ENCODE peak calls at places on chromosomes 3 and 15, in six cellular contexts. W is ovary; M is CD8-positive, alpha-beta memory T cell; K is SJSA1; J is CD8-positive, alpha-beta T cell; A is PC-9. R is an unnamed sample. For H3K4me1, the result is how much of the 10 kb centered on the place peaks cover.

GRCh38 chr15:96388673-96389072 is 58.2 kb downstream of the NR2F2 start:
- DNase-seq in W (no peak), M (no peak), K (no peak), J (no peak), A (no peak), R (no peak)

GRCh38 chr15:23759964-23760363 is 72.9 kb upstream of the NDN start:
- DNase-seq in W (no peak), M (no peak), K (no peak), J (no peak), A (no peak), R (no peak)

GRCh38 chr3:114299421-114299820 is 5.6 kb downstream of the TIGIT start:
- DNase-seq in W (no peak), M (peak), K (no peak), J (no peak), A (no peak), R (no peak)

GRCh38 chr15:100310511-100310910 is 31.3 kb downstream of the ADAMTS17 start:
- DNase-seq in W (no peak), M (no peak), K (no peak), J (no peak), A (no peak), R (no peak)

GRCh38 chr3:136819784-136820640 is 1.1 kb downstream of the SLC35G2 start:
- DNase-seq in W (peak), M (peak), K (peak), J (no peak), A (peak), R (peak)

GRCh38 chr3:132064114-132064513 is 29.3 kb upstream of the CPNE4 start:
- DNase-seq in W (no peak), M (no peak), K (no peak), J (no peak), A (no peak), R (no peak)

GRCh38 chr3:188824596-188824995 is 347.2 kb upstream of the TPRG1 start:
- DNase-seq in W (no peak), M (no peak), K (no peak), J (no peak), A (no peak), R (no peak)

GRCh38 chr3:37053337-37053736 is 60.0 kb downstream of the MLH1 start:
- DNase-seq in W (no peak), M (no peak), K (no peak), J (no peak), A (no peak), R (no peak)

GRCh38 chr3:155664922-155665695 is 79.8 kb downstream of the PLCH1 start:
- DNase-seq in W (peak), M (no peak), K (peak), J (no peak), A (no peak), R (peak)

GRCh38 chr15:69921626-69922624 is 175.8 kb downstream of the TLE3 start:
- DNase-seq in W (no peak), M (no peak), K (no peak), J (no peak), A (no peak), R (no peak)

GRCh38 chr3:149356630-149357029 is 20.8 kb downstream of the TM4SF1 start:
- DNase-seq in W (no peak), M (no peak), K (no peak), J (no peak), A (no peak), R (no peak)

GRCh38 chr15:88275804-88276203 is 19.3 kb upstream of the NTRK3 start:
- DNase-seq in W (no peak), M (no peak), K (no peak), J (no peak), A (no peak), R (no peak)

GRCh38 chr3:147361671-147362420 is 44.5 kb downstream of the ZIC4 start:
- DNase-seq in W (no peak), M (no peak), K (peak), J (no peak), A (no peak), R (no peak)

GRCh38 chr3:193190387-193190786 is 50.6 kb upstream of the PLAAT1 start:
- DNase-seq in W (no peak), M (no peak), K (no peak), J (no peak), A (no peak), R (no peak)

GRCh38 chr3:86800116-86800515 is 190.8 kb downstream of the VGLL3 start:
- DNase-seq in W (no peak), M (no peak), K (no peak), J (no peak), A (no peak), R (no peak)

GRCh38 chr15:35399901-35400300 is 146.1 kb downstream of the DPH6 start:
- DNase-seq in W (no peak), M (no peak), K (no peak), J (no peak), A (no peak), R (no peak)

GRCh38 chr15:101170568-101171350 is 81.1 kb downstream of the CHSY1 start:
- DNase-seq in W (no peak), M (no peak), K (no peak), J (no peak), A (no peak), R (peak)

GRCh38 chr3:8500208-8500961 is 1.2 kb upstream of the LMCD1 start:
- DNase-seq in W (no peak), M (no peak), K (no peak), J (no peak), A (peak), R (no peak)

GRCh38 chr3:1439395-1439794 is 346.6 kb downstream of the CNTN6 start:
- DNase-seq in W (no peak), M (no peak), K (no peak), J (no peak), A (no peak), R (no peak)

GRCh38 chr15:100133001-100133400 is 208.8 kb downstream of the ADAMTS17 start:
- DNase-seq in W (no peak), M (no peak), K (no peak), J (no peak), A (no peak), R (no peak)

GRCh38 chr3:45092132-45093031 is 53.8 kb downstream of the CDCP1 start:
- DNase-seq in W (no peak), M (no peak), K (peak), J (no peak), A (peak), R (no peak)

GRCh38 chr3:131348911-131349310 is 32.7 kb upstream of the NUDT16 start:
- DNase-seq in W (no peak), M (no peak), K (no peak), J (no peak), A (no peak), R (no peak)

GRCh38 chr3:138781012-138781470 is 53.7 kb downstream of the PIK3CB start:
- DNase-seq in W (no peak), M (peak), K (no peak), J (peak), A (no peak), R (no peak)

GRCh38 chr15:95286316-95286880 is 1044.1 kb upstream of the NR2F2 start:
- DNase-seq in W (peak), M (no peak), K (no peak), J (no peak), A (no peak), R (no peak)

GRCh38 chr15:87211547-87211946 is 1045.0 kb downstream of the NTRK3 start:
- DNase-seq in W (no peak), M (no peak), K (no peak), J (no peak), A (no peak), R (no peak)

GRCh38 chr3:123949606-123950005 is 11.4 kb downstream of the CCDC14 start:
- DNase-seq in W (no peak), M (no peak), K (no peak), J (no peak), A (no peak), R (no peak)

GRCh38 chr3:40019371-40019770 is 210.0 kb downstream of the MYRIP start:
- DNase-seq in W (no peak), M (no peak), K (no peak), J (no peak), A (no peak), R (no peak)

GRCh38 chr3:47515864-47516319 is 2.4 kb upstream of the ELP6 start:
- DNase-seq in W (no peak), M (no peak), K (no peak), J (no peak), A (no peak), R (no peak)

GRCh38 chr15:48413304-48413703 is 82.1 kb downstream of the DUT start:
- DNase-seq in W (no peak), M (no peak), K (no peak), J (no peak), A (no peak), R (no peak)
- H3K4me1 ChIP-seq in W (under half), M (under half), K (under half), J (under half), A (under half), R (under half)

GRCh38 chr3:71102111-71103039 is 481.2 kb downstream of the FOXP1 start:
- DNase-seq in W (no peak), M (no peak), K (peak), J (no peak), A (no peak), R (no peak)

GRCh38 chr3:71101014-71101413 is 482.5 kb downstream of the FOXP1 start:
- DNase-seq in W (no peak), M (no peak), K (no peak), J (no peak), A (peak), R (no peak)

GRCh38 chr3:71097557-71097956 is 486.0 kb downstream of the FOXP1 start:
- DNase-seq in W (no peak), M (no peak), K (no peak), J (no peak), A (no peak), R (no peak)

GRCh38 chr3:71101581-71101980 is 481.9 kb downstream of the FOXP1 start:
- DNase-seq in W (no peak), M (no peak), K (no peak), J (no peak), A (no peak), R (no peak)

DNA sequence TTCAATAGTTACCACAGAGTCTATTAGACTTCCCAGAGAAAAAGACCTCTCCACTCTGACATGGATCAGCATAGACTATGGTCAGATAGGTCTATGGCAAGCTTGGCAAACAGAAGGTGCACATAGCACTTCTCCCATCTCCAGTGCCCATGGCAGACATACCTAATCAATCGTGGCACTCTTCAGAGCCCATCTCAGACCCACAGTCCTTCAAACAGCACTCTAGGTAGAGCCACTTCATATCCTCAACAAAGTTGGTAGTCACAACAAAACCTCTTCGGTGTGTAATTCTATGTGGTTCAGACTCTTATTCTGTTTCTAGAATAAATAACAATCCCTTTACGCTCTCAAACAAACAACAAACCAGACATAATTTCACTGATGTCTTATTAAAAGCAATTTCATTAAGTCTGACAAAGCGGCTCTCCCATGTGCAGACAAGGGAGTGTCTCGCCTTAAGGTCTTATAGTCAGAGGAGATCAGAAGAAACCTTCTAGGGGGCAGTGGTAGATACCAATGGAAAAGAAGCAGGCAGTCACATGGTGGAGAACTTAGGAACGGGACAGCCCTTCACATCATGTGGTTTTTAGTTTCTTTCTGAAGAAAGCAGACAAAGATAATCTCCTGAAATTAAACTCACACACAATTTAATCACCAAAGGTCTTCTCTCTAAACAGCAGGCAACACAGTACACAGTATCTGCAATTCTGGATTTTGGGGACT is 483.4 kb downstream of the FOXP1 start:
- DNase-seq in W (no peak), M (no peak), K (no peak), J (no peak), A (no peak), R (no peak)
- H3K4me1 ChIP-seq in W (under half), M (half or more), K (half or more), J (half or more), A (under half), R (under half)

DNA sequence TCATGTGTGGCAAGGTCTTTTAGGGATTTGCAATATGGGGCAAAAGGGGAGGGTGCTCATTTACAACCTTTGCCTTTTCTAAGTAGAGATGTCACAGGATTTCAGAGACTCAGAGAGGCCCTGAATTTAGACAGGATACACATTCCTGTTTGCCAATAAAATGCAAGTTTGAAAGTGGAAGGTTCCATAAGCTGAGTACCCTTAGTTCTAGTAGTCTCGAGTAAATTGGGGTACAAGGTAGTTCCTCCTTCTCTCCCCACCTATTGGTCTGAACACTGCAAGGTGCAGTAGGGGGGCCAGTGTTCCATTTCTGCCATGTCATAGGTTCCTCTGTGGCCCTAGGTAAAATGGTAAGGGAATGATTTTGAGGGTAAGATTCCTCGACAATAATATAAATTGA is 5.8 kb downstream of the SOX2 start:
- DNase-seq in W (no peak), M (no peak), K (no peak), J (no peak), A (no peak), R (no peak)
- H3K4me1 ChIP-seq in W (under half), M (under half), K (under half), J (under half), A (under half), R (under half)

GRCh38 chr3:120745466-120745865 is 2.9 kb downstream of the GTF2E1 start:
- DNase-seq in W (no peak), M (no peak), K (no peak), J (no peak), A (no peak), R (no peak)

GRCh38 chr3:120752865-120753264 is 10.3 kb downstream of the GTF2E1 start:
- DNase-seq in W (no peak), M (no peak), K (no peak), J (no peak), A (no peak), R (no peak)

GRCh38 chr3:120753831-120754230 is 11.3 kb downstream of the GTF2E1 start:
- DNase-seq in W (no peak), M (no peak), K (no peak), J (no peak), A (no peak), R (no peak)

GRCh38 chr3:120752230-120752629 is 9.7 kb downstream of the GTF2E1 start:
- DNase-seq in W (no peak), M (no peak), K (no peak), J (no peak), A (no peak), R (no peak)

DNA sequence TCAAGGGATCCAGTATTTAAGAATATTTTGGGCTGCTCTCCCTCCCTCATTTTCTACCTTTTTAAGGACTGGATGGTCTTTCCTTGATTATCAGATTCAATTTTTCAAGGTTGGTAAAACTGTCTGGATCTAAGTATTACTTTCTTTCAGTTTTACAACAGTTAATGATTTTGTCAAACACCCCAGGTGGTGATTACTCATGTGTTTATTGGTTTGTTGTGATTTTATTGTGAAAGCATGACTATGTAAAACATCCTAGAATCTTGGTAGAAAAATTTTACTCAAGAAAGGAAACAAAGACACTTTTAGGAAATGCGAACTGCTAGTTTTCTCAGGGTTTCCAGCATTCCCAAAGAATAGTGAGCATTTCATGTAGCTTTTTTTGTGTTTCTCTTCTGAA is 7.3 kb downstream of the GTF2E1 start:
- DNase-seq in W (no peak), M (no peak), K (no peak), J (no peak), A (no peak), R (no peak)
- H3K4me1 ChIP-seq in W (under half), M (under half), K (under half), J (under half), A (under half), R (under half)

DNA sequence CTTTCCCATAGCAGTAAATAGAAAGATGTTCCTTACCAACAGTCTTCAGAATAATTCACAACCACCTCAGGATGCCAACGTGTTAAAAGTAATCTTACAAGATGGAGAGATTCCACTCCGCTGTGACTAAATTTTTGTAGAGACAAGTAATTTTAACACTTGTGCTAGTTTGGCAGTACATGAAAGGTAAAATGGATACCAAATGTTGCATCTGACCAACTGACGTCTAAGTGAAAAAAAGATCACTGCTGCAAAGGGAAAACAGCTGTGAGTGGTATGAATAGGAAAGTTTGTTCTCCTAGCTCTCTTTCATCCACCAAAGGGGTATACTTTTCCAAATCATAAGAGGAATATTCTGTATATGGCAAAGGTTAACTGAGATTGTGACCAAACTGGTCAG is 2.6 kb downstream of the SPG21 start:
- DNase-seq in W (no peak), M (no peak), K (no peak), J (no peak), A (no peak), R (no peak)
- H3K4me1 ChIP-seq in W (under half), M (under half), K (under half), J (under half), A (under half), R (under half)

GRCh38 chr15:43316969-43317346 is 13.4 kb downstream of the LCMT2 start:
- DNase-seq in W (no peak), M (no peak), K (no peak), J (no peak), A (no peak), R (no peak)
- H3K4me1 ChIP-seq in W (under half), M (under half), K (under half), J (under half), A (under half), R (under half)

DNA sequence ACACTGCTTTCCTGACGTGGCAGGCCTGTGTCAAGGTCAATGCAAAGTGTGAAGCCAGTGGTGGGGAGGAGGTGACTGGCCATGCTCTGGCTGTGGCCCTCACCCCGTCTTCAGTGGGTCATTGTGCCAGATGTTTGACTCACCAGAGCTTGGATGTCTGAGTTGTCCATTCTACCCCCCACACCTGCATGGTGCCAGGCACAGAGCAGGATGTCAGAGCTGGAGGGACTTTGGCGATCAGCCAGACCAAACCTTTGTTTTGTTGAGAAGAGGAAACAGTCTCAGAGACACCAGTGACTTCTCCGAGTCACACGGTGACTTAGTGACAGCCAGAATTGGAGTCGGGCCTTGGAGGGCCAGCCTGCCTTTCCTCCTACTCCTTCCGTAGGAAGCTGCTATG is 49.5 kb downstream of the SMAD6 start:
- DNase-seq in W (peak), M (peak), K (peak), J (no peak), A (peak), R (no peak)
- H3K4me1 ChIP-seq in W (under half), M (under half), K (half or more), J (under half), A (half or more), R (half or more)

GRCh38 chr15:89806565-89807550 is 7.8 kb downstream of the ANPEP start:
- DNase-seq in W (no peak), M (no peak), K (peak), J (no peak), A (no peak), R (no peak)

GRCh38 chr15:89806217-89806564 is 8.5 kb downstream of the ANPEP start:
- DNase-seq in W (no peak), M (no peak), K (peak), J (no peak), A (no peak), R (no peak)

GRCh38 chr15:89807689-89808088 is 7.0 kb downstream of the ANPEP start:
- DNase-seq in W (no peak), M (no peak), K (no peak), J (no peak), A (no peak), R (no peak)

GRCh38 chr15:89803941-89804800 is 10.5 kb downstream of the ANPEP start:
- DNase-seq in W (no peak), M (no peak), K (peak), J (no peak), A (no peak), R (no peak)

DNA sequence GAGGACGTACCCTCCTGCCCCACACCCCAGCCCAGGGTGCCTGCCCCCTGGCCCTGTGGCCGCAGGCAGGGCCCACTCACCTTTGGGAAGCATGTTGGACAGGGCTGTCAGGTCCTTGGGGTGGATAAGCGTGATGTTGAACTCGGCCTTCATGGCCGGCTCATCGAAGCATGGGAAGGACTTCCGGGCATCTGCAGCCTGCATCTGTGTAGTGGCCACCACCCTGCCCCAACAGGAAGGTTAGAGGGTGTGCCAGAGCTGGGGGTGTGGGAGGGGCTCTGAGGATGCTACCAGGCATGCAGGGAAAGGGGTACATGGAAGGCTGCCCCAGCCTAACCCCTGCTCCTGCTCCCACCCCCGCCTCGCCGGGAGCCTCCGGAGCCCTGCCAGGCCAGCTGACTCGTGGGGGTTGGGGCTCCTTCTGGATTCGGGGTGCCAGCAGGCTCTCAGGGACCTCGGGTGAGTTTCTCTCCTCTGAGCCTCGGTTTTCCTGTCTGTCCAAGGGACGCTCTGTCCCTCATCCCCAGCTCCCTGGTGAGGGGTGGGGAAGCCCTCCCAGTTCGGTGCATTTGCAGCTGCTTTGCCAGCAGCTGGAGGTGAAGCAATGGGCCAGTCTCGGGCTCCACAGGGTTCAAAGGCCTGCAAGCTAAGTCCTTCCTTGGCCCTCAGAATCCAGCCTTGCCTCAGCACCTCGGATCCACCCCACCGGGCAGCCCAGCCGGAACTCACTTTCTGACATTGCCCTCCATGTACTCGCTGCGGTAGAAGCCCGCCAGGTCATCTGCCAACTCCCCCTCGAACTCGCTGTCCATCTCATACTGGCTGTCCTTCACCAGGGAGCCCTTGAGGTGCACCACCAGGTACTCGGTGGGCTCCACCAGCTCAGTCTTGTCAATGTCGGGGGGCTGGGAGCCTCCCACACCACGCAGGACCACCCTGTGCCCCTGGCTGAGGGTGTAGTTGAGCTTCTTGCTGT is 9.1 kb downstream of the ANPEP start:
- DNase-seq in W (no peak), M (no peak), K (peak), J (no peak), A (no peak), R (no peak)
- H3K4me1 ChIP-seq in W (under half), M (under half), K (under half), J (under half), A (under half), R (under half)